ENCODE peak calls at places on chromosomes 13 and 19, in four cellular contexts. Q is mucosa of descending colon, S is foreskin fibroblast, U is A673. W is an unnamed sample.

GRCh38 chr19:10965398-10965797 is 4.6 kb downstream of the SMARCA4 start:
- DNase-seq in S (no peak), U (no peak), Q (no peak), W (no peak)

GRCh38 chr13:41005709-41006108 is 13.4 kb downstream of the ELF1 start:
- DNase-seq in U (no peak), S (no peak), Q (no peak), W (no peak)

GRCh38 chr19:38492147-38492813 is 58.8 kb downstream of the RYR1 start:
- DNase-seq in S (no peak), Q (no peak), U (no peak), W (no peak)

GRCh38 chr13:96779691-96780090 is 214.6 kb downstream of the OXGR1 start:
- DNase-seq in S (peak), U (no peak), Q (no peak), W (no peak)

GRCh38 chr13:73703606-73704005 is 430.6 kb downstream of the KLF12 start:
- DNase-seq in S (no peak), Q (no peak), U (no peak), W (no peak)

GRCh38 chr13:33229446-33230177 is 55.9 kb downstream of the STARD13 start:
- DNase-seq in U (peak), S (no peak), Q (no peak), W (peak)

GRCh38 chr19:7916137-7916907 is 1.7 kb downstream of the TGFBR3L start:
- DNase-seq in Q (no peak), U (peak), S (peak), W (no peak)

GRCh38 chr13:113976711-113977684 is 3.1 kb upstream of the C13orf46 start:
- DNase-seq in Q (no peak), S (peak), U (no peak), W (peak)

GRCh38 chr19:52685811-52686210 is 47.7 kb upstream of the ZNF83 start:
- DNase-seq in Q (no peak), U (no peak), S (no peak), W (no peak)

GRCh38 chr13:79492313-79492798 is 11.4 kb downstream of the NDFIP2 start:
- DNase-seq in Q (no peak), U (no peak), S (no peak), W (no peak)

GRCh38 chr13:79128158-79128557 is 277.9 kb downstream of the RBM26 start:
- DNase-seq in S (no peak), Q (no peak), U (no peak), W (no peak)

GRCh38 chr19:34428549-34429285 is 536 bp downstream of the UBA2 start:
- DNase-seq in S (peak), U (peak), Q (peak), W (no peak)

GRCh38 chr13:27599845-27600553 is 20.3 kb downstream of the LNX2 start:
- DNase-seq in S (peak), U (peak), Q (no peak), W (no peak)

GRCh38 chr13:59861676-59862075 is 302.1 kb downstream of the DIAPH3 start:
- DNase-seq in S (no peak), U (peak), Q (no peak), W (no peak)

GRCh38 chr13:77565635-77566034 is 30.1 kb downstream of the SCEL start:
- DNase-seq in S (peak), Q (no peak), U (peak), W (no peak)

GRCh38 chr13:31069808-31070544 is 91.7 kb downstream of the HSPH1 start:
- DNase-seq in U (no peak), Q (no peak), S (no peak), W (no peak)

GRCh38 chr19:3350014-3350663 is 16.2 kb upstream of the NFIC start:
- DNase-seq in Q (peak), S (peak), U (no peak), W (no peak)

GRCh38 chr13:48220592-48221300 is 12.3 kb upstream of the ITM2B start:
- DNase-seq in Q (no peak), S (no peak), U (no peak), W (no peak)

GRCh38 chr13:107534548-107534947 is 680.8 kb downstream of the LIG4 start:
- DNase-seq in Q (no peak), S (no peak), U (no peak), W (no peak)

GRCh38 chr19:2607712-2608601 is 94.5 kb downstream of the GNG7 start:
- DNase-seq in S (no peak), U (no peak), Q (no peak), W (no peak)

GRCh38 chr13:37144661-37145060 is 39.2 kb upstream of the CSNK1A1L start:
- DNase-seq in S (peak), Q (no peak), U (no peak), W (no peak)

GRCh38 chr19:1284293-1284978 is 1.2 kb upstream of the EFNA2 start:
- DNase-seq in U (no peak), S (no peak), Q (peak), W (no peak)

GRCh38 chr13:65188691-65189090 is 2041.4 kb downstream of the PCDH9 start:
- DNase-seq in S (no peak), U (no peak), Q (no peak), W (no peak)

GRCh38 chr19:7356899-7357627 is 8.3 kb downstream of the ARHGEF18 start:
- DNase-seq in Q (no peak), U (no peak), S (no peak), W (no peak)

GRCh38 chr19:6288737-6289136 is 9.0 kb upstream of the MLLT1 start:
- DNase-seq in U (no peak), S (no peak), Q (no peak), W (no peak)

GRCh38 chr13:35866801-35867200 is 264.4 kb downstream of the DCLK1 start:
- DNase-seq in S (no peak), U (no peak), Q (no peak), W (no peak)

GRCh38 chr19:29524201-29524911 is 1.4 kb upstream of the VSTM2B start:
- DNase-seq in Q (no peak), U (no peak), S (no peak), W (no peak)

GRCh38 chr13:93398167-93398566 is 171.6 kb downstream of the GPC6 start:
- DNase-seq in S (peak), U (peak), Q (no peak), W (no peak)

GRCh38 chr13:22135446-22135845 is 464.6 kb downstream of the FGF9 start:
- DNase-seq in U (no peak), Q (no peak), S (no peak), W (no peak)

GRCh38 chr13:45690636-45691035 is 11.5 kb upstream of the CBY2 start:
- DNase-seq in S (no peak), Q (no peak), U (no peak), W (no peak)

GRCh38 chr19:42176649-42176989 is 40.9 kb downstream of the DEDD2 start:
- DNase-seq in S (no peak), U (no peak), Q (no peak), W (no peak)

GRCh38 chr13:33274264-33274663 is 11.3 kb downstream of the STARD13 start:
- DNase-seq in S (no peak), U (no peak), Q (no peak), W (no peak)

GRCh38 chr19:7202888-7203287 is 91.3 kb downstream of the INSR start:
- DNase-seq in S (no peak), U (no peak), Q (no peak), W (no peak)

GRCh38 chr13:112901951-112902651 is 66.9 kb upstream of the MCF2L start:
- DNase-seq in U (no peak), S (no peak), Q (no peak), W (no peak)

GRCh38 chr19:28878862-28879566 is 333.9 kb downstream of the UQCRFS1 start:
- DNase-seq in S (peak), Q (peak), U (peak), W (peak)

GRCh38 chr13:95906999-95907398 is 146.2 kb downstream of the UGGT2 start:
- DNase-seq in U (no peak), S (no peak), Q (no peak), W (no peak)

GRCh38 chr19:1387684-1388636 is 4.3 kb downstream of the NDUFS7 start:
- DNase-seq in Q (no peak), S (no peak), U (no peak), W (no peak)

GRCh38 chr13:98823442-98823841 is 71.0 kb upstream of the SLC15A1 start:
- DNase-seq in Q (no peak), U (no peak), S (no peak), W (no peak)

DNA sequence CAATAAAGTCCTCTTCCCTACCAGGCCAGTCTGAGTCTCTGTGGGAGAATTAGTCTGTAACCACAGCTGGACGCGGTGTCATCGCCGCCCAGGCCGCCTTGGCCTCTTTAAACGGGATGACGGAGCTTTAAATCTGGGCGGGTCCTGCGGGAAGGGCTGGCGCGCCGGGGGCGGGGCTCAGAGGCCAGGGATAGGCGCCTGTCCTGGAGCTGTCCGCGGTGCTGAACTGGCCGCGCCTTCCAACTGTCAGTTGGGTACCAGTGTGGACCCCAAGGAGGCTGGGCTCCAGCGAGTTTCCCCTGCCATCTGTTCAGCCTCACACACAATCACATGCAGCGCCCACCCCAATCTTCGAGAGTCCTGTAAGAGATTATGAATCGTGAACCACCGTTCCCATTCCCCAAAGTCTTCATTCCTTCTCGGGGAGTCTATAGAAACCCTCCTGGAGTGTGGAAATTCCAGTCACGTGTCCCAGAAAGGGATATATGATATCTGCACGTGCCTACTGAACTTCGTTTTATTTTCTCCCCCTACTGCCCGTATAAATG is 11.5 kb downstream of the APLP1 start:
- DNase-seq in S (peak), Q (peak), U (peak), W (peak)
- H3K4me3 ChIP-seq in S (no peak), Q (no peak), U (no peak), W (no peak)

GRCh38 chr19:40147338-40147692 is 43.9 kb upstream of the MAP3K10 start:
- DNase-seq in U (no peak), S (no peak), Q (no peak), W (no peak)

GRCh38 chr19:40143612-40144011 is 47.6 kb upstream of the MAP3K10 start:
- DNase-seq in Q (peak), S (no peak), U (peak), W (no peak)

GRCh38 chr19:40144151-40144550 is 47.1 kb upstream of the MAP3K10 start:
- DNase-seq in Q (no peak), U (peak), S (no peak), W (no peak)

GRCh38 chr19:40147693-40148347 is 43.4 kb upstream of the MAP3K10 start:
- DNase-seq in S (peak), Q (no peak), U (peak), W (peak)

GRCh38 chr19:40144947-40145748 is 46.1 kb upstream of the MAP3K10 start:
- DNase-seq in U (peak), S (no peak), Q (no peak), W (no peak)
- H3K4me3 ChIP-seq in U (no peak), S (no peak), Q (no peak), W (no peak)

GRCh38 chr19:15609261-15609660 is 5.8 kb upstream of the CYP4F8 start:
- DNase-seq in Q (no peak), U (no peak), S (no peak), W (no peak)
- H3K4me3 ChIP-seq in Q (no peak), U (no peak), S (no peak), W (no peak)

GRCh38 chr19:46470376-46470775 is 987 bp downstream of the PNMA8A start:
- DNase-seq in S (no peak), Q (no peak), U (no peak), W (no peak)
- H3K4me3 ChIP-seq in S (peak), Q (no peak), U (no peak), W (no peak)

GRCh38 chr13:28718538-28719226 is at the start of gene SLC46A3:
- DNase-seq in U (peak), S (peak), Q (peak), W (peak)

GRCh38 chr13:28719227-28719562 is 425 bp upstream of the SLC46A3 start:
- DNase-seq in Q (no peak), U (no peak), S (no peak), W (no peak)

GRCh38 chr13:28717170-28717569 is 1.6 kb downstream of the SLC46A3 start:
- DNase-seq in Q (no peak), U (no peak), S (no peak), W (no peak)

GRCh38 chr13:28718186-28718537 is 608 bp downstream of the SLC46A3 start:
- DNase-seq in U (no peak), Q (no peak), S (no peak), W (no peak)

DNA sequence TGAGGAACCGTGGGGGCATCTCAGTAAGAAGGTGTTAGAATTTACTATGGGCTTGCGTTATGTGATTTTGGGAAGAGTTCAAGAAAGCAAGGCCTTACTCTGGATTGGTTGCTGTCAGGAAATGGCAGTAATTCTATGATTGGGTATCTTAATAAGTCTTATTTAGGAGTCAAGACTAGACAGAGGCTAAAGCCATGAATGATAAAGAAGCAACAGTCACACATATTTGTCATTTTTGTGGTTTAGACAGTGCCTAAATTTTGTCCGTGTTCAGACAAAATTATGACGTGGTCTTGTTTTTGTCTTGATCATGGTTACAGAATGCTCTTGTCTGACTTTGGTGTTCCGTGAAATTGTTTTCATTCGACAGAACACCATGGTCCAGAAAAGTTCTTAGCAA is 886 bp upstream of the SLC46A3 start:
- DNase-seq in S (peak), U (peak), Q (no peak), W (peak)
- H3K4me3 ChIP-seq in S (no peak), U (peak), Q (no peak), W (no peak)

DNA sequence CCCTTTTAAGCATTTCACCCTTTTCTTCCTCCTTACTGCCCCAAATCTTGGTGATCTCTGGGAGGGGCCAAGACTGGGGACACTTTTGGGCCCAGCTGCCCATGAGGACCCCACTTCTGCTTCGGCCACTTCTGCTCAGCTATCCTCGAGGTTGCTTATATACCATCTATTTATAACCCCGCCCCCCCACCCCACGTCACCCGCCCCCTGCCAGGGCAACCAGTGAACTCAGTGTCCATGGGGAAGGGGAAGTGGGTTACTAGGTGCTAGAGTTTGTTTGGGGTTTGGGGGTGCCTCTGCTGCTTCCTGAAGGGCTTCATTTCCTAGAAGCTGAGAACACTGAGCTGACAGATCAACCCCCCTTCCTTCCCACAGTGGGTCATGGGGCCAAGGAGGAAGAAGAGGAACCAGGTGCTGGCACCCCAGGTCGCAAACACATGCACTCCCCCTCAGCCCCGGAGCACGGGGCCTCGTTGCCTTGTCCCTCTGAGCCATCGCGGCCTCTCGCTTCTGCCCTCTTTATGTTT is 6.1 kb upstream of the ADGRE5 start:
- DNase-seq in Q (peak), U (no peak), S (no peak), W (no peak)
- H3K4me3 ChIP-seq in Q (no peak), U (no peak), S (no peak), W (no peak)

GRCh38 chr19:17471410-17472125 is 1.2 kb downstream of the SLC27A1 start:
- DNase-seq in U (no peak), Q (no peak), S (no peak), W (no peak)
- H3K4me3 ChIP-seq in U (peak), Q (no peak), S (peak), W (peak)

GRCh38 chr19:56836059-56836458 is 4.5 kb downstream of the PEG3 start:
- DNase-seq in U (no peak), Q (no peak), S (no peak), W (no peak)

GRCh38 chr19:56837892-56838679 is 2.4 kb downstream of the PEG3 start:
- DNase-seq in S (peak), Q (peak), U (peak), W (no peak)

GRCh38 chr19:56837492-56837891 is 3.0 kb downstream of the PEG3 start:
- DNase-seq in Q (peak), U (peak), S (peak), W (no peak)

GRCh38 chr19:56838680-56838929 is 1.9 kb downstream of the PEG3 start:
- DNase-seq in Q (no peak), S (no peak), U (no peak), W (no peak)

DNA sequence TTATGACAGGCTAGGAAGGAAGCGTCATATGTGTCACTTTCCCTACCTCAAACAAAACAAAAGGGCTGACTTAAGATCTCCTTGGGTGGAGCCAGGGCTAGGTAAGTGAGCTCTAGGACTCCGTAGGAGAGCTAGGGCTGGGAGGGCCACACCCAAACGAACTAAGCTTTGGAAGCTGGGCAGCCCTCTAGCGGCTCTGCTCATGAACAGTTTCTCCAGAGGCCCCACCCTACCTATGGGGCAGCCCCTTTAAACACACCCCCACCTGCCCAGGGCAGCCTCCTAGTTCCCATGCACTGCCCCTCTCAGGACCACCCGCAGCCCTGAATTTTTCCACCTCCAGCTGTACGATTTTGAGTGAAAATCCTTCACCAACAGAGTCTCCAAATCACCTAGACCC is 3.5 kb downstream of the PEG3 start:
- DNase-seq in S (no peak), Q (no peak), U (peak), W (no peak)
- H3K4me3 ChIP-seq in S (no peak), Q (no peak), U (peak), W (no peak)

W was measured in BJ.